ENCODE peak calls at places on chromosome 15, in nine cellular contexts. Q is HFFc6; W is HS-5; B is renal cortical epithelial cell; I is activated T-helper 1 cell treated with anti-CD3 and anti-CD28 coated beads, Interleukin-12 subunit alpha, Interleukin-12 subunit beta, Interleukin-2, Interleukin-4 antibody, amounts not matched to agents 30 ng/mL and 10 ng/mL and 1 ng/mL, durations not matched to agents 14 hours and 24 hours and 36 hours; E is activated T-helper 2 cell treated with anti-CD3 and anti-CD28 coated beads, Interferon-gamma antibody, Interleukin-2, Interleukin-4, amounts not matched to agents 10 μg/mL and 5 μg/mL and 100 μg/mL, durations not matched to agents 14 hours and 24 hours and 36 hours; H is NCI-H345; K is EL; R is T-helper 2 cell. X is an unnamed sample.

GRCh38 chr15:25795061-25795460 is 68.1 kb downstream of the ATP10A start:
- DNase-seq in K (no peak), E (no peak), W (no peak), I (no peak), H (no peak), R (no peak), B (no peak), Q (no peak), X (no peak)

GRCh38 chr15:62904511-62904910 is 138.0 kb upstream of the TPM1 start:
- DNase-seq in H (no peak), R (no peak), Q (no peak), I (no peak), B (no peak), E (no peak), W (no peak), K (no peak), X (no peak)

GRCh38 chr15:25670025-25670554 is 193.0 kb downstream of the ATP10A start:
- DNase-seq in K (peak), I (no peak), R (no peak), B (peak), E (no peak), Q (peak), W (no peak), H (no peak), X (no peak)

GRCh38 chr15:75328493-75329314 is 7.2 kb upstream of the COMMD4 start:
- DNase-seq in K (no peak), W (no peak), I (no peak), B (no peak), H (no peak), E (no peak), Q (no peak), R (no peak), X (no peak)

GRCh38 chr15:75452364-75452967 is 976 bp upstream of the SIN3A start:
- DNase-seq in K (peak), B (peak), H (peak), W (peak), Q (peak), E (peak), I (peak), R (peak), X (no peak)

GRCh38 chr15:42146551-42147430 is 9.6 kb downstream of the PLA2G4F start:
- DNase-seq in Q (no peak), B (no peak), I (no peak), R (no peak), H (no peak), E (no peak), K (no peak), W (no peak), X (no peak)

GRCh38 chr15:53918180-53919079 is 59.8 kb upstream of the UNC13C start:
- DNase-seq in K (no peak), B (peak), W (no peak), E (no peak), Q (no peak), R (no peak), I (no peak), H (peak), X (no peak)

GRCh38 chr15:38698215-38698614 is 133.6 kb upstream of the RASGRP1 start:
- DNase-seq in I (no peak), B (no peak), H (no peak), R (no peak), K (no peak), Q (no peak), E (no peak), W (no peak), X (no peak)

GRCh38 chr15:98347866-98348265 is 300.5 kb upstream of the IGF1R start:
- DNase-seq in R (no peak), I (no peak), B (no peak), K (no peak), Q (no peak), H (no peak), W (no peak), E (no peak), X (no peak)

GRCh38 chr15:40782609-40783227 is 12.9 kb downstream of the C15orf62 start:
- DNase-seq in Q (no peak), I (peak), E (peak), K (peak), W (no peak), R (peak), B (peak), H (peak), X (peak)

GRCh38 chr15:83200162-83200561 is 7.5 kb downstream of the HDGFL3 start:
- DNase-seq in K (peak), H (no peak), E (no peak), Q (peak), B (peak), W (no peak), R (no peak), I (peak), X (no peak)

GRCh38 chr15:41908681-41909461 is 15.0 kb upstream of the SPTBN5 start:
- DNase-seq in B (no peak), Q (no peak), R (no peak), W (no peak), K (no peak), I (no peak), H (no peak), E (no peak), X (no peak)

GRCh38 chr15:70466895-70467529 is 296.3 kb downstream of the UACA start:
- DNase-seq in Q (peak), R (no peak), I (peak), K (peak), W (no peak), E (no peak), B (peak), H (peak), X (peak)

GRCh38 chr15:33242165-33242564 is 47.7 kb upstream of the FMN1 start:
- DNase-seq in K (peak), E (no peak), W (peak), R (no peak), B (peak), H (peak), I (no peak), Q (peak), X (no peak)

GRCh38 chr15:92883643-92884458 is 16.3 kb upstream of the CHD2 start:
- DNase-seq in K (no peak), R (peak), H (no peak), I (no peak), Q (peak), W (no peak), B (no peak), E (peak), X (no peak)

GRCh38 chr15:45333550-45333949 is 44.8 kb downstream of the GATM start:
- DNase-seq in B (peak), K (peak), H (peak), W (no peak), E (no peak), R (no peak), Q (peak), I (no peak), X (no peak)

GRCh38 chr15:40314723-40315276 is 7.1 kb upstream of the PLCB2 start:
- DNase-seq in B (no peak), I (no peak), R (no peak), Q (peak), E (no peak), K (peak), H (no peak), W (peak), X (no peak)

GRCh38 chr15:85335193-85335939 is 45.0 kb upstream of the AKAP13 start:
- DNase-seq in W (no peak), K (no peak), H (no peak), Q (no peak), E (no peak), I (no peak), R (no peak), B (no peak), X (no peak)

GRCh38 chr15:46411900-46412299 is 777.1 kb downstream of the SQOR start:
- DNase-seq in H (no peak), K (no peak), E (no peak), R (no peak), W (no peak), I (no peak), B (no peak), Q (no peak), X (no peak)

GRCh38 chr15:88152672-88153071 is 103.9 kb downstream of the NTRK3 start:
- DNase-seq in R (no peak), I (no peak), K (no peak), E (no peak), Q (no peak), H (no peak), W (no peak), B (no peak), X (no peak)

GRCh38 chr15:96052572-96053038 is 277.9 kb upstream of the NR2F2 start:
- DNase-seq in Q (no peak), H (peak), E (no peak), B (no peak), I (no peak), R (no peak), K (no peak), W (no peak), X (no peak)

GRCh38 chr15:90219421-90220141 is 14.2 kb downstream of the CIB1 start:
- DNase-seq in Q (no peak), R (peak), B (no peak), W (no peak), H (no peak), K (peak), I (no peak), E (no peak), X (no peak)

GRCh38 chr15:91886878-91887277 is 33.4 kb downstream of the SLCO3A1 start:
- DNase-seq in R (no peak), E (no peak), H (no peak), K (no peak), W (no peak), I (no peak), B (no peak), Q (no peak), X (no peak)

GRCh38 chr15:43772624-43773023 is 4.1 kb downstream of the ELL3 start:
- DNase-seq in K (no peak), W (no peak), E (no peak), B (no peak), I (no peak), R (no peak), Q (no peak), H (no peak), X (no peak)

GRCh38 chr15:38243278-38243677 is 9.4 kb upstream of the SPRED1 start:
- DNase-seq in E (no peak), Q (no peak), K (no peak), W (no peak), I (no peak), B (no peak), R (no peak), H (no peak), X (no peak)

GRCh38 chr15:100114100-100114499 is 227.7 kb downstream of the ADAMTS17 start:
- DNase-seq in B (no peak), H (no peak), K (peak), Q (no peak), I (no peak), E (no peak), R (no peak), W (no peak), X (peak)

GRCh38 chr15:48370460-48370859 is 39.2 kb downstream of the DUT start:
- DNase-seq in E (no peak), R (no peak), W (no peak), I (no peak), Q (peak), B (peak), K (no peak), H (no peak), X (no peak)

GRCh38 chr15:84079885-84080777 is 155.4 kb upstream of the GOLGA6L4 start:
- DNase-seq in B (no peak), Q (no peak), H (peak), K (peak), W (no peak), E (peak), I (peak), R (no peak), X (peak)

GRCh38 chr15:36757189-36757814 is 177.9 kb downstream of the CDIN1 start:
- DNase-seq in E (no peak), H (no peak), I (no peak), Q (peak), W (no peak), K (peak), R (no peak), B (no peak), X (no peak)

GRCh38 chr15:56964182-56964581 is 45.7 kb downstream of the TCF12 start:
- DNase-seq in Q (peak), B (peak), E (no peak), W (no peak), K (peak), H (no peak), R (no peak), I (no peak), X (no peak)

GRCh38 chr15:100918690-100919480 is at the start of gene LRRK1:
- DNase-seq in I (no peak), W (peak), H (peak), R (no peak), E (no peak), K (peak), Q (no peak), B (peak), X (no peak)

GRCh38 chr15:51750942-51751686 is at the start of gene TMOD2:
- DNase-seq in I (peak), B (no peak), E (no peak), K (peak), W (no peak), Q (no peak), R (peak), H (peak), X (peak)

GRCh38 chr15:85795669-85796305 is 1.1 kb upstream of the KLHL25 start:
- DNase-seq in E (no peak), H (no peak), Q (no peak), R (no peak), W (no peak), I (no peak), B (no peak), K (no peak), X (no peak)

GRCh38 chr15:101579766-101580165 is 72.4 kb downstream of the TM2D3 start:
- DNase-seq in B (peak), K (peak), Q (peak), E (no peak), H (no peak), W (peak), R (no peak), I (no peak), X (no peak)

GRCh38 chr15:96089396-96090058 is 241.0 kb upstream of the NR2F2 start:
- DNase-seq in K (no peak), Q (no peak), H (no peak), R (no peak), I (no peak), W (no peak), E (no peak), B (no peak), X (no peak)